ENCODE peak calls at places on chromosomes 1 and 21, in ten cellular contexts. M is AG08396; K is fibroblast of mammary gland; P is glutamatergic neuron; E is NCI-H1417; W is HuH-7; U is effector memory CD4-positive, alpha-beta T cell; T is anterior cingulate cortex; X is activated effector memory CD4-positive, alpha-beta T cell treated with anti-CD3 and anti-CD28 coated beads, Interleukin-2, amount 50 U/mL, for 16 hours; Z is RCC 7860. D is an unnamed sample.

GRCh38 chr1:109090415-109091195 is at the start of gene TMEM167B:
- DNase-seq in M (peak; percentile 82), K (peak; percentile 95), P (peak; percentile 91), E (peak; percentile 92), W (peak; percentile 60), U (peak; percentile 78), T (peak; percentile 86), X (peak; percentile 96), Z (peak; percentile 77), D (peak; percentile 94)

GRCh38 chr1:167076136-167076710 is 14.0 kb downstream of the GPA33 start:
- DNase-seq in M (no peak), K (no peak), P (no peak), E (no peak), W (no peak), U (no peak), T (no peak), X (no peak), Z (peak; percentile 33), D (no peak)

GRCh38 chr1:24965571-24965930 is 35.5 kb upstream of the RUNX3 start:
- DNase-seq in M (no peak), K (no peak), P (no peak), E (no peak), W (no peak), U (no peak), T (no peak), X (no peak), Z (no peak), D (no peak)

GRCh38 chr1:64172458-64172983 is 30.9 kb upstream of the UBE2U start:
- DNase-seq in M (no peak), K (peak; percentile 73), P (no peak), E (peak; percentile 87), W (no peak), U (no peak), T (no peak), X (no peak), Z (peak; percentile 37), D (no peak)

GRCh38 chr1:173171152-173171551 is 36.0 kb downstream of the TNFSF4 start:
- DNase-seq in M (no peak), K (no peak), P (no peak), E (no peak), W (no peak), U (no peak), T (no peak), X (no peak), Z (no peak), D (no peak)

GRCh38 chr1:101833312-101833711 is 163.4 kb downstream of the OLFM3 start:
- DNase-seq in M (no peak), K (no peak), P (no peak), E (no peak), W (no peak), U (no peak), T (no peak), X (no peak), Z (peak; percentile 61), D (no peak)

GRCh38 chr1:27773732-27774445 is 870 bp downstream of the STX12 start:
- DNase-seq in M (no peak), K (peak; percentile 29), P (no peak), E (no peak), W (no peak), U (no peak), T (no peak), X (no peak), Z (no peak), D (peak; percentile 31)

GRCh38 chr21:31173881-31174555 is 135.7 kb upstream of the KRTAP19-8 start:
- DNase-seq in M (no peak), K (no peak), P (peak; percentile 55), E (peak; percentile 52), W (no peak), U (no peak), T (no peak), X (peak; percentile 88), Z (no peak), D (peak; percentile 64)

GRCh38 chr21:45972716-45973474 is 8.7 kb upstream of the COL6A1 start:
- DNase-seq in M (peak; percentile 76), K (peak; percentile 96), P (no peak), E (peak; percentile 56), W (peak; percentile 36), U (no peak), T (no peak), X (no peak), Z (no peak), D (no peak)